ENCODE peak calls at places on chromosomes 16 and 17, in five cellular contexts. G is NCI-H510A treated with DMSO at 0.1 percent for 48 hours; H is T-helper 22 cell; I is epithelial cell of esophagus; O is stimulated activated naive CD4-positive, alpha-beta T cell treated with Interleukin-2 at 50 U/mL for 16 hours. P is an unnamed sample.

GRCh38 chr17:8696456-8696855 is 48.2 kb downstream of the CCDC42 start:
- DNase-seq in G (no peak), H (no peak), I (no peak), O (no peak), P (no peak)

GRCh38 chr16:81493755-81494433 is 49.3 kb downstream of the CMIP start:
- DNase-seq in G (peak), H (peak), I (peak), O (no peak), P (no peak)

GRCh38 chr16:50396770-50397525 is 28.2 kb upstream of the BRD7 start:
- DNase-seq in G (no peak), H (no peak), I (peak), O (no peak), P (no peak)

GRCh38 chr16:64977211-64977920 is 144.5 kb downstream of the CDH11 start:
- DNase-seq in G (no peak), H (no peak), I (no peak), O (no peak), P (no peak)

GRCh38 chr17:51778842-51779241 is 379.7 kb downstream of the CA10 start:
- DNase-seq in G (no peak), H (no peak), I (no peak), O (no peak), P (no peak)

GRCh38 chr16:48526058-48526957 is 83.7 kb downstream of the N4BP1 start:
- DNase-seq in G (peak), H (no peak), I (peak), O (peak), P (no peak)

GRCh38 chr17:14082848-14083247 is 13.5 kb downstream of the COX10 start:
- DNase-seq in G (no peak), H (no peak), I (no peak), O (no peak), P (no peak)

GRCh38 chr17:69141802-69142472 is at the start of gene ABCA6:
- DNase-seq in G (no peak), H (no peak), I (peak), O (no peak), P (no peak)

GRCh38 chr17:9072626-9073339 is 51.5 kb downstream of the NTN1 start:
- DNase-seq in G (no peak), H (no peak), I (peak), O (no peak), P (no peak)

GRCh38 chr17:13484020-13484419 is 117.7 kb downstream of the HS3ST3A1 start:
- DNase-seq in G (no peak), H (no peak), I (no peak), O (no peak), P (no peak)

GRCh38 chr17:81033535-81034167 is 1.3 kb upstream of the BAIAP2 start:
- DNase-seq in G (no peak), H (no peak), I (no peak), O (no peak), P (no peak)

GRCh38 chr16:54283735-54284318 is 2.8 kb downstream of the IRX3 start:
- DNase-seq in G (no peak), H (no peak), I (peak), O (no peak), P (no peak)

GRCh38 chr16:87457724-87458423 is 35.0 kb downstream of the ZCCHC14 start:
- DNase-seq in G (no peak), H (peak), I (peak), O (peak), P (no peak)

GRCh38 chr17:9937164-9937835 is 32.2 kb upstream of the RCVRN start:
- DNase-seq in G (no peak), H (no peak), I (no peak), O (no peak), P (no peak)

GRCh38 chr17:7703584-7704574 is 1.1 kb upstream of the EFNB3 start:
- DNase-seq in G (peak), H (no peak), I (peak), O (no peak), P (no peak)

GRCh38 chr17:27993723-27994310 is 48.7 kb upstream of the NLK start:
- DNase-seq in G (no peak), H (no peak), I (no peak), O (no peak), P (no peak)

GRCh38 chr17:71180801-71181385 is 939.9 kb upstream of the SOX9 start:
- DNase-seq in G (no peak), H (no peak), I (peak), O (no peak), P (no peak)

GRCh38 chr16:49021136-49021535 is 260.5 kb downstream of the CBLN1 start:
- DNase-seq in G (peak), H (no peak), I (peak), O (no peak), P (no peak)

GRCh38 chr17:1154704-1155103 is 25.1 kb downstream of the ABR start:
- DNase-seq in G (no peak), H (no peak), I (no peak), O (no peak), P (no peak)

GRCh38 chr16:89958068-89958467 is 9.5 kb downstream of the DEF8 start:
- DNase-seq in G (no peak), H (no peak), I (peak), O (no peak), P (no peak)

GRCh38 chr17:66240630-66241029 is 11.4 kb upstream of the APOH start:
- DNase-seq in G (no peak), H (no peak), I (peak), O (no peak), P (no peak)

GRCh38 chr16:47037396-47037745 is 63.9 kb upstream of the DNAJA2 start:
- DNase-seq in G (no peak), H (peak), I (no peak), O (no peak), P (no peak)

GRCh38 chr17:50614471-50615051 is 20.1 kb upstream of the ABCC3 start:
- DNase-seq in G (no peak), H (no peak), I (no peak), O (no peak), P (no peak)

GRCh38 chr16:64475627-64476351 is 646.1 kb downstream of the CDH11 start:
- DNase-seq in G (no peak), H (no peak), I (no peak), O (no peak), P (no peak)

GRCh38 chr16:228151-228855 is 946 bp downstream of the LUC7L start:
- DNase-seq in G (peak), H (no peak), I (peak), O (no peak), P (no peak)

GRCh38 chr16:56932588-56933265 is 785 bp downstream of the HERPUD1 start:
- DNase-seq in G (peak), H (peak), I (peak), O (peak), P (peak)

GRCh38 chr16:85422374-85423185 is 190.5 kb upstream of the GSE1 start:
- DNase-seq in G (peak), H (no peak), I (peak), O (no peak), P (no peak)

GRCh38 chr16:67934306-67935095 is 2.1 kb downstream of the PSMB10 start:
- DNase-seq in G (no peak), H (no peak), I (no peak), O (no peak), P (no peak)

GRCh38 chr17:50934672-50935200 is 68.6 kb upstream of the TOB1 start:
- DNase-seq in G (peak), H (no peak), I (no peak), O (no peak), P (no peak)

P was measured in effector CD8-positive, alpha-beta T cell.